ENCODE peak calls at places on chromosomes 12 and 14, in eight cellular contexts. R, N, Z, Q, P, E, B and Y are unnamed samples.

GRCh38 chr12:96196781-96197180 is 2.6 kb downstream of the ELK3 start:
- DNase-seq in P (no peak), Z (no peak), B (no peak), E (no peak), Q (no peak), R (no peak), N (peak), Y (no peak)

GRCh38 chr14:90288646-90289355 is 32.4 kb downstream of the PSMC1 start:
- DNase-seq in Z (no peak), E (peak), B (no peak), P (no peak), R (no peak), Q (no peak), N (no peak), Y (no peak)

GRCh38 chr12:113569841-113570240 is 98.2 kb upstream of the LHX5 start:
- DNase-seq in N (no peak), E (no peak), Z (no peak), B (no peak), R (no peak), Q (no peak), P (no peak), Y (no peak)

GRCh38 chr14:78486081-78486480 is 315.9 kb downstream of the NRXN3 start:
- DNase-seq in Z (no peak), Q (no peak), E (no peak), P (no peak), B (no peak), R (no peak), N (no peak), Y (peak)

GRCh38 chr12:58711968-58712367 is 208.3 kb downstream of the LRIG3 start:
- DNase-seq in N (no peak), R (peak), B (no peak), P (no peak), Q (no peak), E (no peak), Z (no peak), Y (no peak)

GRCh38 chr14:64704743-64705405 is 650 bp downstream of the PLEKHG3 start:
- DNase-seq in B (no peak), N (no peak), R (no peak), P (no peak), Q (no peak), Z (no peak), E (no peak), Y (no peak)

GRCh38 chr14:41830679-41831078 is 224.0 kb downstream of the LRFN5 start:
- DNase-seq in P (no peak), Q (no peak), N (peak), R (no peak), Z (no peak), B (peak), E (no peak), Y (no peak)

GRCh38 chr12:29640589-29641345 is 143.0 kb downstream of the TMTC1 start:
- DNase-seq in E (peak), P (no peak), B (no peak), Z (peak), R (peak), Q (no peak), N (no peak), Y (no peak)

GRCh38 chr12:4045433-4045760 is 172.2 kb upstream of the PARP11 start:
- DNase-seq in Q (no peak), P (no peak), N (no peak), E (no peak), R (no peak), Z (no peak), B (no peak), Y (no peak)

GRCh38 chr12:93571854-93572711 is at the start of gene SOCS2:
- DNase-seq in B (no peak), N (no peak), R (no peak), Q (no peak), Z (peak), E (peak), P (no peak), Y (no peak)

GRCh38 chr12:127400231-127400630 is 866.7 kb upstream of the TMEM132C start:
- DNase-seq in Q (no peak), N (no peak), Z (no peak), R (peak), B (no peak), P (no peak), E (no peak), Y (no peak)

GRCh38 chr12:93229494-93230310 is 148.0 kb upstream of the NUDT4 start:
- DNase-seq in Z (peak), P (no peak), E (no peak), Q (no peak), B (no peak), N (peak), R (peak), Y (no peak)

GRCh38 chr12:128791395-128792322 is 32.1 kb downstream of the SLC15A4 start:
- DNase-seq in R (no peak), N (peak), B (no peak), E (no peak), Q (peak), Z (no peak), P (no peak), Y (no peak)

GRCh38 chr12:103924761-103925641 is 5.2 kb upstream of the HSP90B1 start:
- DNase-seq in P (no peak), E (no peak), B (no peak), Z (no peak), N (peak), Q (peak), R (peak), Y (peak)

GRCh38 chr12:131869871-131870418 is 24.5 kb upstream of the ULK1 start:
- DNase-seq in P (no peak), B (no peak), E (no peak), N (peak), Z (no peak), Q (no peak), R (peak), Y (no peak)

GRCh38 chr12:89166525-89166934 is 185.8 kb downstream of the DUSP6 start:
- DNase-seq in N (peak), Z (peak), R (peak), E (no peak), B (peak), Q (peak), P (no peak), Y (no peak)

GRCh38 chr12:124569375-124570148 is 2.1 kb upstream of the NCOR2 start:
- DNase-seq in Z (no peak), R (no peak), Q (no peak), E (no peak), P (no peak), N (no peak), B (no peak), Y (no peak)

GRCh38 chr14:22599349-22599748 is 1.2 kb downstream of the ABHD4 start:
- DNase-seq in N (no peak), P (no peak), R (no peak), E (no peak), B (no peak), Z (no peak), Q (no peak), Y (no peak)
- H3K4me3 ChIP-seq in N (peak), P (peak), R (peak), E (peak), B (peak), Z (peak), Q (peak), Y (peak)

GRCh38 chr14:32201196-32201815 is 539 bp upstream of the RNU6-7 start:
- DNase-seq in R (peak), E (peak), Z (peak), Q (peak), B (peak), P (peak), N (peak), Y (no peak)

GRCh38 chr14:32202941-32203882 is at the start of gene RNU6-8:
- DNase-seq in N (peak), Q (peak), R (peak), Z (peak), E (peak), B (peak), P (peak), Y (no peak)

GRCh38 chr14:32201816-32202467 is at the start of gene RNU6-7:
- DNase-seq in N (peak), R (peak), P (peak), B (peak), Q (peak), Z (peak), E (peak), Y (no peak)

GRCh38 chr14:32203928-32204357 is 874 bp upstream of the RNU6-8 start:
- DNase-seq in N (no peak), R (peak), Q (peak), Z (peak), B (peak), E (peak), P (no peak), Y (no peak)

DNA sequence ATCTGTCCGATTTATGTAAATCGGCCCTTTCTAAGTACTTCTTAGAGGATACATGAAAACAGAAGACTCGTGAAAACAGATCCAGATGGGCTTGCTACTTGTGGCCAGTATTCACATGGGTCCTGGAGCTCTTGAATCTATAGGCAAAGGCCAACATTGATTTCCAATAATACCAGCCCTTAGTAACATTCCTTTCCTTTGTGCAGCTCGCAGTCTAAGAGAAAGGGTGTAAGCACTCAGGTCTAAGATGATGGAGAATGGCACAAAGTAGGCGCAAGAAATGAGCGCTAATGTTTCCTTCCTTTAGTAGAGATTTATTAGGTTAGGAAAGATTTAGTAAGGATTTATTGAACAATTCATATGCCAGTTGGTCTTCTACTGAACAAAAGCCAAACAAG is 602 bp downstream of the RNU6-8 start:
- DNase-seq in Z (peak), R (peak), N (no peak), B (no peak), E (no peak), Q (peak), P (no peak), Y (no peak)
- H3K4me3 ChIP-seq in Z (peak), R (peak), N (peak), B (peak), E (peak), Q (peak), P (peak), Y (peak)

DNA sequence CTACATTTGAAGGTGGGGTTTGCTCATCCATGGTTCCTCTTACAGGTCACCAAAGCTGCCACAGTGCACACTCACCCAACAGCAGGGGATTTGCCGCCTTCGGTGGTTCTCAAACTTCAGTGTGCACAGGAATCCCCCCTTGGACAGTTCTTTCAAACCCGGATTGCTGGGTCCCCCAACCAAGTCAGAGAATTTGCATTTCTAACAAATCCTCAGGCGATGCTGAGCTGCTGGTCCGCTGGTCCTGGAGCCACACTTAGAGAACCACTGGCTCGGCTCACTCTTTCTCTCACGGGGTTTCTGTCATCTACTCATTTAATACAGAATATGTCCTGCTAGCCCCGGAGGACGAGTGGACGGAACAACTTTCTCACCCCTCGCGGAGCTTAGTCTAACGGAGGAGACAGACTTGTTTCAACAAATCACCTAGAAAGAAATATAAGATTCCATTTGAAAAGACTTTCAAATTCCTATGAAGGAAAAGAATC is 24.1 kb upstream of the ZFP36L1 start:
- DNase-seq in E (no peak), Q (no peak), B (no peak), R (no peak), Z (no peak), N (no peak), P (no peak), Y (no peak)
- H3K4me3 ChIP-seq in E (peak), Q (no peak), B (peak), R (no peak), Z (no peak), N (no peak), P (peak), Y (peak)

DNA sequence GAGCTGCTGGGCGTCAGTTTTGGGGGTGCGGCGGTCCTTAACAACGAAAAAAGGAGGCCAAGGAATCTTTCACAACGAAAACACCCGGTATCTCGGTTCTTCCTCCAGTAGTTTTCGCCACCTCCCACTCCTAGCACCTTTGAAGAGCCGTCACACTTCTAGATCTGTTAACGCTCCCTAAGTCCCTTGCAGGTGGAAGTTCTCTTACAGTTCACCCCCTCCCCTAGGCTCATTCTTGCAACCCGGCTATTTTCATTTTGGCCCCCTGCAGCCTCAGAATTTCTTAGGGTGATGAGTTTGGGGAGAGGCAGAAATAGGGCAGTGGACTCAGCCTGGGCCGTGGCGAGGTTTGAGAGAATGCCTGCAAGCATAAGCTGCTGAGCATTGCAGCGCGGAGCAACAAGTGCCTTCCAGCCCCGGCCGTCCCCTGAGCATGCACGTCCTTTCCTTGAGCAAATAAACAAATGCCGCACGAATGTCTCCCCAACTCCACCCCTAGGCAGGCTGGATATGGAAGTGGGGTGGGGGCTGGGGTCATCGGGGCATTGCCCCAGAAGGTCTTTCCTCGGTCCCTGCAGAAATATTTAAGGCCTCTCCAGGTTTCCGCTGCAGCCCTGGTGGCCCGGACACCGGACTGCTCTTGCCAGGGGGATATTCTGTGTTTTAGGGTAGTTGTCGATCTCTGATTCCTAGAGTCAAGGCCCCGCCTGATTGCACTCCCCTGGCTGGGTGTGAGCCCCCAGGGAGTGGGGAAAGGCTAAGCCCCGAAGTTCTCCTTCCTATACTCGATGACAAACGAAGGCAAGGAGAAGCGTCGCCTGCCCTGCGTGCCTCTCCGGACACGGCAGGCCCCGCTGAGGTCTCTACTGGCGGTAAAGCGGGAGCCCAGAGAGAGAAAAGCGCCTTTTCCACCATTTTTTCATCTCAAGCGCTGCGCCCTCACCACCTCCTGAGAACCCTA is 1.6 kb downstream of the RFX4 start:
- DNase-seq in E (no peak), B (no peak), P (no peak), Q (no peak), N (no peak), Z (no peak), R (no peak), Y (no peak)
- H3K4me3 ChIP-seq in E (peak), B (no peak), P (peak), Q (no peak), N (no peak), Z (no peak), R (no peak), Y (no peak)

GRCh38 chr14:105490572-105491365 is at the start of gene TEDC1:
- DNase-seq in Q (peak), P (peak), E (peak), B (peak), Z (peak), N (peak), R (peak), Y (peak)

GRCh38 chr14:105488781-105489606 is 2.1 kb upstream of the TEDC1 start:
- DNase-seq in B (no peak), R (no peak), E (peak), N (no peak), P (no peak), Q (no peak), Z (peak), Y (no peak)

GRCh38 chr14:105491366-105492006 is 440 bp downstream of the TEDC1 start:
- DNase-seq in R (no peak), Q (peak), E (peak), N (peak), P (no peak), B (peak), Z (peak), Y (no peak)

GRCh38 chr14:105489607-105490317 is 1.3 kb upstream of the TEDC1 start:
- DNase-seq in Q (peak), R (peak), N (peak), B (peak), P (peak), E (peak), Z (peak), Y (no peak)

DNA sequence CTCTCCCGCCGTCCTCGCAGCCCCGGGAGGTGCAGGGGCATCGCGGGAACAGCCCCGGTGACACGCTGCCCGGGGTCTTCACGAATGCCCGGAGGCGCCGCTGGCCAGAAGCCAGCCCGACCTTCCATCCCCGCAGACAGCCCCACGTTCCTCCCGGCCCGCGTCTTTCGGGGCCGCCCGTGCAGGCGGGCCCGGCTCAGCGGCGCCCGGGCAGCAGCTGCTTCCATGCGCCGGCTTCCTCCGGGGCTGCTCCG is 801 bp upstream of the TEDC1 start:
- DNase-seq in B (no peak), Q (no peak), N (no peak), E (peak), Z (no peak), R (no peak), P (no peak), Y (no peak)
- H3K4me3 ChIP-seq in B (peak), Q (peak), N (peak), E (peak), Z (peak), R (peak), P (peak), Y (peak)

GRCh38 chr12:57582440-57582839 is 8.6 kb upstream of the PIP4K2C start:
- DNase-seq in N (no peak), R (no peak), Z (no peak), E (no peak), B (no peak), Q (no peak), P (no peak), Y (no peak)
- H3K4me3 ChIP-seq in N (no peak), R (no peak), Z (no peak), E (no peak), B (no peak), Q (no peak), P (no peak), Y (no peak)

DNA sequence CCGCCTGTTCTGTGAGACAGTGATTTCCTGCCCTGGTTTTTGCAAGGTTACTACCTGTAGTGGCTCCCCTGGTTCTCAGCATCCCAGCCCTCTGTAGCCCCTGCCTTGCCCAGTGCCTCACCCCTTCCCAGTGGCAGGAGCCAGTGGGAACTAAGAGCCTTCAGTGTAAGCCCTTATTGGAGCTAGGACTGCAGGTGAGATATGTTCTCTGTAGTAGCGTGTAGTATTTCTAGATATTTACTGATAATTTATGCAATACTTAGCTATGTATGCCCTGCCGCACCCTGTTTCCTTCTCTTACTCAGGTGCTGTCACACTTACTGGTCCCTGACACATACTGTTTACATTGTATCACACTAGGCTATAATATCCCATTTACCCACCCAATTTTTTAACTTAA is 3.6 kb downstream of the BMAL2 start:
- DNase-seq in E (no peak), Q (no peak), B (no peak), P (no peak), Z (no peak), N (peak), R (no peak), Y (no peak)
- H3K4me3 ChIP-seq in E (no peak), Q (no peak), B (no peak), P (no peak), Z (no peak), N (no peak), R (no peak), Y (no peak)

GRCh38 chr14:97411938-97412612 is 614.9 kb downstream of the VRK1 start:
- DNase-seq in E (no peak), B (no peak), R (no peak), N (no peak), P (no peak), Z (no peak), Q (peak), Y (no peak)
- H3K4me3 ChIP-seq in E (no peak), B (no peak), R (no peak), N (no peak), P (no peak), Z (no peak), Q (peak), Y (no peak)

DNA sequence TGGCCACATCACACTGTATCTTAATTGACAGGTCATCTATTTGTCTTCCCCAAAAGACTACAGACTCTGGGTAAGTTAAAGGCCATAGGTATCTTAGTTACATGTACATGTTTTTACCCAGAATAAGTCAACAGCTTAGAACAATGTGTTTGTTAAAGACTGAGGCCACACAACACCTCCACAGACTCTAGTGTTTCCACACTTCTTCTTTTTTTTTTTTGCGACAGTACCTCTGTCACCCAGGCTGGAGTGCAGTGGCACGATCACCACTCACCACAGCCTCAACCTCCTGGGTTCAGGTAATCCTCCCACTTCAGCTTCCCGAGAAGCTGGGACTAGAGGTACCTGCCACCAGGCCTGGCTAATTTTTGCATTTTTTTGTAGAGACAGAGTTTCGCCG is 1.3 kb downstream of the GPN3 start:
- DNase-seq in R (no peak), P (no peak), B (peak), Q (no peak), Z (no peak), E (no peak), N (no peak), Y (no peak)
- H3K4me3 ChIP-seq in R (peak), P (peak), B (peak), Q (peak), Z (peak), E (peak), N (no peak), Y (peak)

GRCh38 chr14:100045687-100046344 is 19.4 kb upstream of the EVL start:
- DNase-seq in P (no peak), N (no peak), Q (no peak), R (no peak), B (no peak), E (no peak), Z (no peak), Y (no peak)
- H3K4me3 ChIP-seq in P (no peak), N (no peak), Q (no peak), R (no peak), B (no peak), E (no peak), Z (no peak), Y (no peak)